ENCODE peak calls at places on chromosomes 3 and 15, in eight cellular contexts. G is stomach, I is AG04449, L is breast epithelium, Z is OCI-LY7, H is A549, X is K562, S is foreskin fibroblast. Q is an unnamed sample.

GRCh38 chr3:139309880-139310279 is 33.9 kb upstream of the MRPS22 start:
- DNase-seq in S (peak; percentile 64), H (no peak), Z (no peak), I (no peak), L (no peak), X (peak; percentile 43), G (no peak), Q (no peak)

GRCh38 chr3:116186128-116186527 is 259.2 kb downstream of the LSAMP start:
- DNase-seq in L (no peak), S (no peak), I (no peak), G (no peak), Z (no peak), X (no peak), H (no peak), Q (no peak)

GRCh38 chr15:77104155-77104554 is 33.2 kb upstream of the TSPAN3 start:
- DNase-seq in X (no peak), H (no peak), I (no peak), S (peak; percentile 51), Z (no peak), L (no peak), G (no peak), Q (no peak)

GRCh38 chr15:71002321-71002720 is 109.7 kb downstream of the LRRC49 start:
- DNase-seq in L (no peak), H (no peak), G (no peak), X (no peak), S (no peak), I (peak; percentile 3), Z (no peak), Q (no peak)

GRCh38 chr15:57356636-57357035 is 19.7 kb upstream of the CGNL1 start:
- DNase-seq in G (no peak), H (no peak), I (no peak), S (peak; percentile 17), L (no peak), X (no peak), Z (no peak), Q (no peak)

GRCh38 chr15:79308874-79309273 is 2.0 kb upstream of the TMED3 start:
- DNase-seq in G (no peak), L (no peak), X (no peak), S (no peak), Z (no peak), H (no peak), I (no peak), Q (no peak)

GRCh38 chr15:90261811-90262210 is 3.7 kb upstream of the NGRN start:
- DNase-seq in G (no peak), H (no peak), S (peak; percentile 21), X (no peak), I (no peak), L (no peak), Z (no peak), Q (no peak)

GRCh38 chr3:157226173-157226847 is 66.4 kb upstream of the CCNL1 start:
- DNase-seq in G (no peak), H (no peak), S (no peak), I (no peak), Z (no peak), X (no peak), L (no peak), Q (no peak)

GRCh38 chr15:59976480-59976879 is 27.6 kb upstream of the FOXB1 start:
- DNase-seq in H (no peak), G (no peak), S (no peak), L (no peak), X (no peak), Z (peak; percentile 69), I (no peak), Q (peak; percentile 48)

GRCh38 chr3:191415566-191415965 is 45.4 kb upstream of the PYDC2 start:
- DNase-seq in H (no peak), S (no peak), G (no peak), X (no peak), Z (no peak), L (no peak), I (no peak), Q (no peak)

GRCh38 chr3:193946945-193947344 is 189.0 kb upstream of the HES1 start:
- DNase-seq in G (no peak), H (no peak), L (no peak), I (no peak), Z (no peak), S (no peak), X (no peak), Q (no peak)

GRCh38 chr3:84194032-84194431 is 764.8 kb upstream of the CADM2 start:
- DNase-seq in H (no peak), L (no peak), I (no peak), X (no peak), Z (no peak), S (no peak), G (no peak), Q (no peak)

GRCh38 chr3:10514407-10515069 is 9.2 kb upstream of the ATP2B2 start:
- DNase-seq in X (no peak), Z (no peak), S (no peak), G (no peak), L (peak; percentile 41), H (no peak), I (no peak), Q (no peak)

DNA sequence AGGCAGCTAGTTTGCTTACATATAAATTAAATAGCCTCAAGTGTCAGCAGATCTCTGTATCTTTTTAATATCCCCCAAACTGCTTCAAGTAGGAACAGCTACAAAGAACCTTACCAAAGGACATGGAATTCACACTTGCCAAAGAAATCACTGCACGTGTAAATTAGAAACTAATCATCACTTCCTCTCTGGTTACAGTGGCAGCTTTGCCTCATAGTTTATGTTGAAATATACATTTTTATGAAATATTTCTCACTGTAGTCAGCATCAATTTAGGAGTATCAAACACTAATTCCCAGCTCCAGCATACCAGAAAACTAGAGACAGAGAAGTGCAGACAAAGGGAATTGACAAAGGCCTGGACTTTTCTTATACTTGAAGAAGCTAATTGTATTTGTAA is 260.9 kb downstream of the TIGIT start:
- DNase-seq in I (peak; percentile 31), L (no peak), G (no peak), S (no peak), X (no peak), Z (no peak), H (no peak), Q (no peak)
- H3K4me3 ChIP-seq in I (no peak overlapping the region), L (no peak overlapping the region), G (no peak overlapping the region), S (no peak overlapping the region), X (no peak overlapping the region), Z (no peak overlapping the region), H (no peak overlapping the region), Q (no peak overlapping the region)

GRCh38 chr3:187367561-187368103 is 553 bp upstream of the RTP4 start:
- DNase-seq in S (no peak), G (no peak), H (no peak), I (no peak), X (no peak), L (no peak), Z (no peak), Q (peak; percentile 8)
- H3K4me3 ChIP-seq in S (no peak overlapping the region), G (peak overlapping the region; percentile 57), H (no peak overlapping the region), I (no peak overlapping the region), X (no peak overlapping the region), L (peak overlapping the region; percentile 54), Z (no peak overlapping the region), Q (peak overlapping the region; percentile 64)

DNA sequence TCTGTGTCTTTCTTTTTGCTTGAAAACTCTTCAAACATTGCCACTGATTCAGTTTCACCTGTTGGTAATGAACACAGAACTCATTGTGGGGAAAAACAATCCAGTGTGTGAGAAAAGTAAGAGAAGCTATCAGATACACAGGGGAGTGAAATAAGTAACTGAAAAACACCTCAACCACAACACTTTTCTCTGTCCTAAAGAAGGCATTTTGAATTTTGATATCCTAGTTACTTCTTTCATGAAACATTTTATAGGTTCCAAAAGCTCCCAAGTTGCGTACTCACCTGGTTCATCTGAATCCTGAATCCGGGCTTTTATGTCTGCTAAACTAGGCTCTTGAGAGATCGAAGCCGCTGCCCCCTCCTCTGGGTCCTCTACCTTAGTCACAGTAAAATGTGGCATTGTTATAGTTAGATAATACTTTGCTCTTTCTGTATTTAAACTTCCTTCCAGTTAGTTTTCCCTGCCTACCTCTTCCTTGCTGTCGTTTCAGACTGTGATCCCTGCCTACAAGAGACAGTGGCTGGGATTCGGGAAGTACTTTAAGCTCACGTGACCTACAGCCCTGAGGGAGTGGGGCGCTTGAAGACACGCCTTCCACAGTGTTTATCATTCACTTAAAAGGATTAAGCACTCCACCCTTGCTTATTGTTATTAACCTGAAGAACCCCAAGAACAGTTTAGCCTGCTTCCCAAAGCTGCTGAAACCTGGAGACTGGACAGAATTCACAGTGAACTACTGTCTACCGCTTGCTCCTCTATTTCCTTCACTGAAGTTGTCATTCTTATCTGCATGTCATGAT is 19.1 kb downstream of the SLC12A6 start:
- DNase-seq in I (no peak), H (peak; percentile 70), S (peak; percentile 55), G (peak; percentile 67), Z (peak; percentile 23), L (peak; percentile 64), X (peak; percentile 55), Q (no peak)
- H3K4me3 ChIP-seq in I (peak overlapping the region; percentile 58), H (peak overlapping the region; percentile 52), S (peak overlapping the region; percentile 49), G (peak overlapping the region; percentile 47), Z (peak overlapping the region; percentile 66), L (peak overlapping the region; percentile 55), X (peak overlapping the region; percentile 39), Q (peak overlapping the region; percentile 43)

GRCh38 chr3:182370949-182371348 is 422.4 kb upstream of the ATP11B start:
- DNase-seq in X (no peak), H (no peak), I (no peak), Z (no peak), L (no peak), S (no peak), G (no peak), Q (no peak)

GRCh38 chr3:182366746-182367145 is 426.6 kb upstream of the ATP11B start:
- DNase-seq in S (no peak), H (no peak), L (no peak), X (no peak), G (no peak), I (no peak), Z (no peak), Q (no peak)

GRCh38 chr3:182364323-182364722 is 429.0 kb upstream of the ATP11B start:
- DNase-seq in I (no peak), H (no peak), S (no peak), G (no peak), Z (no peak), X (no peak), L (no peak), Q (no peak)

GRCh38 chr3:182369861-182370260 is 423.4 kb upstream of the ATP11B start:
- DNase-seq in I (no peak), Z (no peak), H (no peak), G (no peak), S (no peak), L (no peak), X (no peak), Q (no peak)

DNA sequence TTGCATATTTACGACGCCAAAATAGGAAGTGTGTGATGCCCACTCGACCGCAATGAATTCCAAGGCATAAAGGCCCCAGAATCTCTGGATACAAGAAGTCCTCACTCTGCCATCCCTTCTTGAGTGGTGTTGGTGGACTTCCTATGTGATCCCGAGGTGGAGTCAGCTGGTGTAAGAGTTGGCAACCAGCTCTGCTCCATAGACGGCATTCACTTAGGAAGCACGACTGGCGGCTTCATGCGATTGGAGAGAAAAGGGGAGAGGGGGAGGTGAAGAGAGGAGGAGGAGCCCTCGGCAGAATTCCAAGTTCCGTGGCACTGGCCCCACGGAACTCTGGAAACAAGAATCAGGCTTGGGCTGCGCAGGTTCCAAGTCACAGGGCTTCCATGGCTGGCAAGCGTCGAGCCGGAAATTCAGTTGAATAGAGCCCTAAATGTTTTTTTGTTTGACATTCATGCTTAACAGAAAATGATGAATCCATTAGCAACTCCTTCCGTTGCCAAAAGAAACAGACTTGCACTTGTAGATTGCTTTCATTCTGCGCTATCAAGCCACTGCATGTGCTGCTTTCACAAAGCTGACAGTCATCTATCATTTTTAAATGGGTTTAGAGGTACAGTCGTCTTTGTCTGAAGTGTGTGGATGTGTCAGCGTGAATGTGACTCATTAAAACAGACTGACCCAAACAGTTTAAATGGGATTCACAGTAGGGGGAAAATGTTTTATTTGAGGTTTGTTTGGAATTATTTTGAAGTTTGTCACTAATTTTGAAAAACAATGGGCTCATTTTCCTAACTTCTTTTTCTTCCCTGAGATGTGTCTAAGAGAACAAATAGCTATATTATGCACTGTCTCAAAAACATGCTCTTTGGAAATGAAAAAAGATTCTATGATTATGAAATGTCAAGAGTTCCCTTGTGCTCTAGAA is 428.3 kb upstream of the ATP11B start:
- DNase-seq in I (no peak), H (no peak), X (peak; percentile 62), Z (no peak), S (no peak), G (peak; percentile 78), L (no peak), Q (no peak)
- H3K4me3 ChIP-seq in I (no peak overlapping the region), H (no peak overlapping the region), X (peak overlapping the region; percentile 26), Z (no peak overlapping the region), S (no peak overlapping the region), G (peak overlapping the region; percentile 25), L (peak overlapping the region; percentile 0), Q (no peak overlapping the region)

Q was measured in CD8-positive, alpha-beta T cell.